ENCODE peak calls at places on chromosomes 11 and 22, in six cellular contexts. X is PC-9, G is fibroblast of the aortic adventitia, Z is heart right ventricle, N is A549, H is endothelial cell. I is an unnamed sample.

GRCh38 chr11:117205211-117205818 is 6.1 kb downstream of the TAGLN start:
- DNase-seq in X (no peak), G (no peak), Z (no peak), N (no peak), H (no peak), I (no peak)

GRCh38 chr11:61477734-61478148 is 30.8 kb upstream of the LRRC10B start:
- DNase-seq in X (peak; percentile 50), G (peak; percentile 33), Z (peak; percentile 59), N (peak; percentile 63), H (peak; percentile 69), I (peak; percentile 60)

GRCh38 chr11:65911682-65912568 is 6.9 kb downstream of the C11orf68 start:
- DNase-seq in X (peak; percentile 70), G (peak; percentile 88), Z (no peak), N (peak; percentile 68), H (no peak), I (peak; percentile 49)

GRCh38 chr11:33553486-33553885 is 147.1 kb downstream of the C11orf91 start:
- DNase-seq in X (no peak), G (no peak), Z (no peak), N (no peak), H (no peak), I (no peak)

GRCh38 chr11:46553746-46554204 is 40.0 kb downstream of the AMBRA1 start:
- DNase-seq in X (peak; percentile 43), G (no peak), Z (no peak), N (peak; percentile 48), H (no peak), I (peak; percentile 49)

GRCh38 chr11:12150831-12151382 is 40.5 kb downstream of the MICAL2 start:
- DNase-seq in X (no peak), G (peak; percentile 38), Z (no peak), N (no peak), H (no peak), I (no peak)

GRCh38 chr11:63629426-63629825 is 15.2 kb upstream of the PLAAT3 start:
- DNase-seq in X (no peak), G (no peak), Z (no peak), N (no peak), H (no peak), I (no peak)

GRCh38 chr11:66858186-66858938 is 1.5 kb downstream of the LRFN4 start:
- DNase-seq in X (no peak), G (no peak), Z (no peak), N (no peak), H (no peak), I (no peak)

GRCh38 chr11:15145635-15146034 is 30.9 kb downstream of the INSC start:
- DNase-seq in X (no peak), G (no peak), Z (no peak), N (no peak), H (no peak), I (peak; percentile 45)

GRCh38 chr11:126080206-126080941 is 17.7 kb upstream of the CDON start:
- DNase-seq in X (peak; percentile 77), G (peak; percentile 41), Z (no peak), N (peak; percentile 22), H (no peak), I (peak; percentile 41)

GRCh38 chr11:32785262-32785661 is 9.2 kb downstream of the CCDC73 start:
- DNase-seq in X (no peak), G (no peak), Z (no peak), N (no peak), H (no peak), I (no peak)

GRCh38 chr11:129695543-129696308 is 119.9 kb upstream of the TMEM45B start:
- DNase-seq in X (peak; percentile 57), G (peak; percentile 16), Z (peak; percentile 24), N (peak; percentile 17), H (peak; percentile 88), I (peak; percentile 81)

GRCh38 chr11:112320668-112321067 is 60.0 kb upstream of the PLET1 start:
- DNase-seq in X (peak; percentile 70), G (peak; percentile 84), Z (peak; percentile 65), N (no peak), H (no peak), I (peak; percentile 72)

GRCh38 chr11:20238712-20239111 is 78.4 kb upstream of the DBX1 start:
- DNase-seq in X (no peak), G (no peak), Z (no peak), N (no peak), H (no peak), I (peak; percentile 15)

GRCh38 chr22:25898707-25899365 is 156.8 kb downstream of the MYO18B start:
- DNase-seq in X (no peak), G (no peak), Z (no peak), N (no peak), H (peak; percentile 33), I (no peak)

GRCh38 chr22:49154433-49154832 is 673.2 kb downstream of the BRD1 start:
- DNase-seq in X (no peak), G (no peak), Z (no peak), N (no peak), H (no peak), I (no peak)

GRCh38 chr11:111299111-111300026 is 1.0 kb downstream of the POU2AF3 start:
- DNase-seq in X (peak; percentile 71), G (peak; percentile 47), Z (peak; percentile 67), N (peak; percentile 58), H (peak; percentile 75), I (peak; percentile 76)

GRCh38 chr11:9759519-9760179 is 95.8 kb downstream of the SWAP70 start:
- DNase-seq in X (peak; percentile 68), G (peak; percentile 95), Z (peak; percentile 76), N (peak; percentile 93), H (no peak), I (peak; percentile 90)

GRCh38 chr11:117919326-117920275 is 9.6 kb downstream of the TMPRSS13 start:
- DNase-seq in X (no peak), G (no peak), Z (no peak), N (no peak), H (no peak), I (no peak)

GRCh38 chr11:3970101-3970500 is 114.6 kb downstream of the STIM1 start:
- DNase-seq in X (no peak), G (no peak), Z (no peak), N (no peak), H (no peak), I (no peak)

GRCh38 chr11:3836903-3837302 is 3.9 kb downstream of the RHOG start:
- DNase-seq in X (no peak), G (no peak), Z (peak; percentile 51), N (no peak), H (no peak), I (no peak)

DNA sequence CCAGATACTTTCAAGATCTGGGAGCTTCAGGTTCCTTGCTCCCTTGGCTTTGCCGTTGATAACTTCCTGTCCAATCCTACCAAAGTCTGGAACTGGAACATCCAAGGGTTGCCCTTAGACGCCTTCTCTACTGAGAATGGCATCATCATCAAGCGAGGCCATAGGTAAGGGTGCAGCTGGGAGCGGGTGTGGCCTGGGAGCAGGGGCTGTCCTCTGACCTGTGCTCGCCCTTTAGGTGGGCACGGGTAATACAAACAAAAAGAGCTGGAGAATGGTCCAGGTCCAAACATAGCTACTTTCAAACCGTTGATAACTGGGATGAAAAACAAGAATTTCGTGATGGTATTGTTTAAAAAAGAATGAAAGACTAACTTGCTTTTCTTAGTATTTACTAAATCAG is 25.0 kb downstream of the CASP12 start:
- DNase-seq in X (no peak), G (no peak), Z (no peak), N (no peak), H (no peak), I (peak; percentile 0)
- TF ChIP-seq CTCF in X (peak; percentile 40), G (peak; percentile 3), Z (no peak), N (no peak), H (no peak), I (no peak)

GRCh38 chr11:119645018-119645417 is 84.0 kb downstream of the NECTIN1 start:
- DNase-seq in X (no peak), G (no peak), Z (no peak), N (no peak), H (no peak), I (no peak)

GRCh38 chr11:119643212-119643877 is 85.7 kb downstream of the NECTIN1 start:
- DNase-seq in X (no peak), G (no peak), Z (no peak), N (no peak), H (no peak), I (no peak)

GRCh38 chr11:119641991-119642745 is 86.8 kb downstream of the NECTIN1 start:
- DNase-seq in X (peak; percentile 8), G (no peak), Z (no peak), N (peak; percentile 38), H (no peak), I (peak; percentile 33)

GRCh38 chr11:119644502-119644901 is 84.5 kb downstream of the NECTIN1 start:
- DNase-seq in X (no peak), G (no peak), Z (no peak), N (no peak), H (no peak), I (no peak)

DNA sequence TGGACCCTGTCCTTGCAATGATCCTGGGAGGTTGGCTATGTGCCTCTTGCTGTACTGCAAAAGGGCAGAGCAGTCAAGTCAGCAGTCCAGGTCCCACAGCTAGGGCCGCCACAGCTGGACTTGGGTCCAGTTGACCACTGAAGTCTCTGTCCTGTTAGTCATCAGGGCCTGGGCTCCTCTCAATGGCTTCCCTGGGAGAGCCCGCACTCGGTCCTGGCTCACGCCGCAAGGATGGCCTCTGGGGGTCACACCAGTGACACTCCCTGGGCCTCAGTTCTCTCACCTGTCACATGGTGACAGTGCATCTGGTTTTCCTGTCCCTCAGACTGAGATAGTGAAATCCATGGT is 85.1 kb downstream of the NECTIN1 start:
- DNase-seq in X (no peak), G (no peak), Z (no peak), N (no peak), H (no peak), I (no peak)
- TF ChIP-seq CTCF in X (no peak), G (no peak), Z (no peak), N (no peak), H (no peak), I (no peak)

DNA sequence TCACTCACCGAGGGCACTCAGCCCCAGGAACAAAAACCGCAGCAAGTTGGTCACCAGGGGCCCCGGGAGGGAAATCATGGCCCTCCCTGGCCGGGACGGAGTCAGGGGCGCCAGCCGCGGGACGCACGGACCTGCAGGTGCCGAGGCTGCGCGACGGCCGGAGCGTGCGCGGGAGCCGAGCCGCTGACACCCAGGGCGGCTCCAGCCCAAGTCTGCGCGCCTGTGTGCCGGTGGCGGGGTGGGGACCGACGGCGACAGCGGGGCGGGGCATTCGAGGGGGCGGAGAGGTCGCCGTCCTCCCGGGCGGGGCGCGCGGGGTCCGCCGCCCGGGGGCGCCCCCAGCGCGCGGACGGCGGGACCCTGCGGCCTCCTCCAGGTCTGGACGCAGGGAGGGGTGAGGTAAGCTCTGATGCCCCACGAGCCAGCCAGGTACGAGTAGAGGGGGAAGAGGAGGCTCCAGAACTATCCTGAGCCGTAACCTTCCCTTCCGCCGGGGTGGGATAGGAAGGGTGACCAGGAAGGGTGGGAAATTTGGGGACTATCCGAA is at the start of gene ESAM:
- DNase-seq in X (peak; percentile 78), G (no peak), Z (peak; percentile 74), N (peak; percentile 31), H (peak; percentile 72), I (peak; percentile 64)
- TF ChIP-seq CTCF in X (no peak), G (no peak), Z (no peak), N (peak; percentile 6), H (no peak), I (no peak)

GRCh38 chr11:44926036-44926435 is 24.6 kb downstream of the TP53I11 start:
- DNase-seq in X (no peak), G (no peak), Z (no peak), N (no peak), H (no peak), I (no peak)
- TF ChIP-seq CTCF in X (no peak), G (no peak), Z (no peak), N (no peak), H (no peak), I (no peak)

GRCh38 chr22:29253561-29254282 is 14.1 kb downstream of the RHBDD3 start:
- DNase-seq in X (no peak), G (no peak), Z (no peak), N (no peak), H (no peak), I (no peak)
- TF ChIP-seq CTCF in X (no peak), G (no peak), Z (no peak), N (no peak), H (no peak), I (no peak)

I was measured in Calu3.